ENCODE peak calls at places on chromosomes 4 and X, in nine cellular contexts. Y is H1, T is ovary, W is uterus, I is SK-N-SH, E is sigmoid colon, F is stomach, L is endothelial cell of umbilical vein, N is tibial nerve. V is an unnamed sample.

GRCh38 chrX:44012484-44013096 is 39.4 kb upstream of the NDP start:
- DNase-seq in Y (no peak), T (no peak), W (no peak), I (no peak), E (peak; percentile 63), F (peak; percentile 29), L (peak; percentile 69), N (peak; percentile 5), V (peak; percentile 91)

GRCh38 chr4:151013944-151014343 is 1.1 kb downstream of the LRBA start:
- DNase-seq in Y (no peak), T (no peak), W (no peak), I (no peak), E (no peak), F (no peak), L (peak; percentile 51), N (no peak), V (no peak)

GRCh38 chr4:113478032-113478431 is 283.5 kb downstream of the CAMK2D start:
- DNase-seq in Y (no peak), T (no peak), W (no peak), I (no peak), E (no peak), F (no peak), L (no peak), N (no peak), V (no peak)

GRCh38 chrX:87634361-87634760 is 116.8 kb downstream of the KLHL4 start:
- DNase-seq in Y (no peak), T (no peak), W (no peak), I (no peak), E (no peak), F (no peak), L (peak; percentile 69), N (no peak), V (no peak)

GRCh38 chrX:16462912-16463311 is 187.0 kb upstream of the S100G start:
- DNase-seq in Y (no peak), T (no peak), W (peak; percentile 16), I (no peak), E (no peak), F (no peak), L (no peak), N (no peak), V (no peak)

GRCh38 chrX:23789386-23790146 is 6.6 kb downstream of the SAT1 start:
- DNase-seq in Y (no peak), T (no peak), W (no peak), I (no peak), E (no peak), F (no peak), L (no peak), N (no peak), V (no peak)

GRCh38 chrX:72057331-72057730 is 74.4 kb downstream of the RTL5 start:
- DNase-seq in Y (no peak), T (no peak), W (no peak), I (no peak), E (no peak), F (no peak), L (no peak), N (peak; percentile 12), V (no peak)

GRCh38 chr4:130056286-130056685 is 960.3 kb downstream of the C4orf33 start:
- DNase-seq in Y (no peak), T (no peak), W (no peak), I (no peak), E (no peak), F (no peak), L (no peak), N (no peak), V (no peak)

GRCh38 chr4:181987392-181987791 is 255.8 kb upstream of the TENM3 start:
- DNase-seq in Y (no peak), T (no peak), W (no peak), I (no peak), E (no peak), F (no peak), L (no peak), N (no peak), V (no peak)

GRCh38 chr4:15774020-15774420 is 4.1 kb upstream of the CD38 start:
- DNase-seq in Y (no peak), T (no peak), W (no peak), I (no peak), E (no peak), F (no peak), L (no peak), N (no peak), V (no peak)

GRCh38 chr4:70722199-70722791 is 531 bp downstream of the RUFY3 start:
- DNase-seq in Y (no peak), T (peak; percentile 45), W (peak; percentile 29), I (peak; percentile 57), E (no peak), F (no peak), L (no peak), N (no peak), V (no peak)

GRCh38 chr4:113971706-113972360 is 7.6 kb downstream of the ARSJ start:
- DNase-seq in Y (no peak), T (no peak), W (no peak), I (peak; percentile 60), E (no peak), F (no peak), L (peak; percentile 80), N (no peak), V (no peak)

GRCh38 chr4:135371137-135371536 is 1169.5 kb upstream of the PABPC4L start:
- DNase-seq in Y (peak; percentile 10), T (no peak), W (no peak), I (peak; percentile 4), E (no peak), F (no peak), L (no peak), N (no peak), V (no peak)

GRCh38 chrX:33211356-33212254 is at the start of gene DMD:
- DNase-seq in Y (no peak), T (peak; percentile 34), W (peak; percentile 52), I (no peak), E (peak; percentile 87), F (no peak), L (peak; percentile 88), N (peak; percentile 33), V (peak; percentile 72)

GRCh38 chrX:153886915-153887314 is 942 bp upstream of the L1CAM start:
- DNase-seq in Y (no peak), T (no peak), W (no peak), I (no peak), E (no peak), F (no peak), L (no peak), N (no peak), V (no peak)

GRCh38 chr4:26272654-26273307 is 48.0 kb upstream of the RBPJ start:
- DNase-seq in Y (no peak), T (no peak), W (no peak), I (no peak), E (no peak), F (no peak), L (no peak), N (no peak), V (no peak)

GRCh38 chr4:26271703-26272102 is 49.1 kb upstream of the RBPJ start:
- DNase-seq in Y (no peak), T (no peak), W (no peak), I (no peak), E (no peak), F (no peak), L (no peak), N (no peak), V (no peak)

GRCh38 chr4:26269038-26269437 is 51.8 kb upstream of the RBPJ start:
- DNase-seq in Y (no peak), T (no peak), W (no peak), I (no peak), E (no peak), F (no peak), L (no peak), N (no peak), V (no peak)

GRCh38 chr4:26275261-26275660 is 45.6 kb upstream of the RBPJ start:
- DNase-seq in Y (no peak), T (no peak), W (no peak), I (no peak), E (no peak), F (no peak), L (no peak), N (no peak), V (no peak)

GRCh38 chr4:26273308-26273980 is 47.4 kb upstream of the RBPJ start:
- DNase-seq in Y (no peak), T (peak; percentile 38), W (peak; percentile 37), I (no peak), E (peak; percentile 71), F (no peak), L (no peak), N (peak; percentile 9), V (no peak)
- H3K27ac ChIP-seq in Y (no peak overlapping the region), T (no peak overlapping the region), W (peak overlapping the region; percentile 2), I (no peak overlapping the region), E (peak overlapping the region; percentile 28), F (no peak overlapping the region), L (no peak overlapping the region), N (no peak overlapping the region), V (no peak overlapping the region)

GRCh38 chr4:13436962-13437361 is 47.2 kb downstream of the RAB28 start:
- DNase-seq in Y (no peak), T (no peak), W (no peak), I (no peak), E (no peak), F (no peak), L (no peak), N (no peak), V (no peak)

GRCh38 chr4:13430834-13431568 is 53.1 kb downstream of the RAB28 start:
- DNase-seq in Y (no peak), T (no peak), W (no peak), I (no peak), E (no peak), F (no peak), L (no peak), N (no peak), V (no peak)

GRCh38 chr4:13427599-13428325 is 56.4 kb downstream of the RAB28 start:
- DNase-seq in Y (no peak), T (no peak), W (no peak), I (no peak), E (no peak), F (no peak), L (no peak), N (no peak), V (peak; percentile 66)

GRCh38 chr4:13432453-13432852 is 51.7 kb downstream of the RAB28 start:
- DNase-seq in Y (no peak), T (no peak), W (no peak), I (no peak), E (no peak), F (no peak), L (no peak), N (no peak), V (no peak)
- H3K4me1 ChIP-seq in Y (peaks cover 5% of the 10 kb centered on the region), T (peaks cover 2% of the 10 kb centered on the region), W (no peaks in the 10 kb centered on the region), I (peaks cover 2% of the 10 kb centered on the region), E (no peaks in the 10 kb centered on the region), F (peaks cover 19% of the 10 kb centered on the region), L (no peaks in the 10 kb centered on the region), N (no peaks in the 10 kb centered on the region), V (no peaks in the 10 kb centered on the region)

GRCh38 chr4:152436384-152436783 is 99.5 kb downstream of the FBXW7 start:
- DNase-seq in Y (no peak), T (no peak), W (no peak), I (no peak), E (no peak), F (no peak), L (no peak), N (no peak), V (no peak)
- TF ChIP-seq CTCF in Y (no peak), T (no peak), W (no peak), I (no peak), E (no peak), F (no peak), L (no peak), N (no peak), V (peak; percentile 35)

DNA sequence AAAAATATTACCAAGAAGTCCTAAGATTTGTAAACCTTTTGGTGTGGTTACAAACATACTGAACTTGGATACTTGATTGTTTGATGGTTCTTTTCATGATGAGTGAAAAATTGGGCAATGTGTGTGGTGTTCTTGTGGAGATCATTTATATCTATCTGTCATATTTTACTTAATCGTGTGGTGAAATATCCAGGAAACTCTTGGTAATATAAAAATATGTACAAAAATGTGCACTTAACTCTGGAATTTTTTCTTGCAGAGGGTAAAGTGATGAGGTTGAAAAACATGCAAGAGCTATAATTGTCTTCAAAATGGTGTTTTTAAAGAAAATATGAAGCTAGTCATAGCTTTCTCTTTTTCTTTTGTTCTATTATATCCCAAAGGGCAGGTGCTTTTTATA is 2.8 kb downstream of the DCUN1D4 start:
- DNase-seq in Y (no peak), T (no peak), W (no peak), I (no peak), E (no peak), F (no peak), L (no peak), N (no peak), V (no peak)
- H3K27ac ChIP-seq in Y (no peak overlapping the region), T (no peak overlapping the region), W (no peak overlapping the region), I (peak overlapping the region; percentile 76), E (no peak overlapping the region), F (no peak overlapping the region), L (no peak overlapping the region), N (no peak overlapping the region), V (no peak overlapping the region)